ENCODE peak calls at places on chromosomes 5 and 9, in four cellular contexts. R, G, A and O are unnamed samples.

GRCh38 chr5:39448504-39449128 is 23.8 kb upstream of the DAB2 start:
- DNase-seq in R (no peak), G (no peak), A (no peak), O (no peak)

GRCh38 chr5:33441241-33441844 is 578 bp downstream of the TARS1 start:
- DNase-seq in R (peak), G (peak), A (peak), O (no peak)

GRCh38 chr9:121445986-121446385 is 53.7 kb downstream of the GGTA1 start:
- DNase-seq in R (no peak), G (no peak), A (no peak), O (peak)

GRCh38 chr5:157562111-157562581 is 13.4 kb downstream of the ADAM19 start:
- DNase-seq in R (no peak), G (no peak), A (no peak), O (no peak)

GRCh38 chr9:90044263-90044662 is 439.5 kb downstream of the GADD45G start:
- DNase-seq in R (no peak), G (no peak), A (no peak), O (no peak)

GRCh38 chr5:95803271-95804148 is 19.0 kb downstream of the GLRX start:
- DNase-seq in R (no peak), G (no peak), A (no peak), O (no peak)

GRCh38 chr5:172524573-172525021 is 70.3 kb upstream of the SH3PXD2B start:
- DNase-seq in R (no peak), G (peak), A (no peak), O (no peak)

GRCh38 chr9:130483281-130483949 is 38.7 kb downstream of the ASS1 start:
- DNase-seq in R (peak), G (peak), A (no peak), O (no peak)

GRCh38 chr9:34985311-34985899 is 4.1 kb upstream of the DNAJB5 start:
- DNase-seq in R (peak), G (peak), A (no peak), O (peak)

GRCh38 chr5:149550608-149551226 is 522 bp downstream of the CSNK1A1 start:
- DNase-seq in R (no peak), G (peak), A (no peak), O (no peak)

GRCh38 chr5:177385720-177386119 is 1.5 kb downstream of the SLC34A1 start:
- DNase-seq in R (no peak), G (no peak), A (no peak), O (no peak)

GRCh38 chr9:79757906-79758669 is 186.3 kb downstream of the TLE4 start:
- DNase-seq in R (no peak), G (no peak), A (no peak), O (no peak)

GRCh38 chr9:11199335-11199734 is 586.5 kb upstream of the PTPRD start:
- DNase-seq in R (no peak), G (no peak), A (no peak), O (peak)
- TF ChIP-seq USF1 in R (no peak), G (no peak), A (no peak), O (no peak)

GRCh38 chr5:43997647-43998251 is 391.5 kb downstream of the FGF10 start:
- DNase-seq in R (no peak), G (no peak), A (no peak), O (no peak)

GRCh38 chr5:44002381-44002901 is 386.8 kb downstream of the FGF10 start:
- DNase-seq in R (no peak), G (no peak), A (no peak), O (no peak)

GRCh38 chr5:43996221-43996620 is 393.0 kb downstream of the FGF10 start:
- DNase-seq in R (no peak), G (no peak), A (no peak), O (no peak)

GRCh38 chr5:44001675-44002380 is 387.4 kb downstream of the FGF10 start:
- DNase-seq in R (no peak), G (no peak), A (no peak), O (no peak)
- TF ChIP-seq USF1 in R (no peak), G (no peak), A (no peak), O (no peak)

DNA sequence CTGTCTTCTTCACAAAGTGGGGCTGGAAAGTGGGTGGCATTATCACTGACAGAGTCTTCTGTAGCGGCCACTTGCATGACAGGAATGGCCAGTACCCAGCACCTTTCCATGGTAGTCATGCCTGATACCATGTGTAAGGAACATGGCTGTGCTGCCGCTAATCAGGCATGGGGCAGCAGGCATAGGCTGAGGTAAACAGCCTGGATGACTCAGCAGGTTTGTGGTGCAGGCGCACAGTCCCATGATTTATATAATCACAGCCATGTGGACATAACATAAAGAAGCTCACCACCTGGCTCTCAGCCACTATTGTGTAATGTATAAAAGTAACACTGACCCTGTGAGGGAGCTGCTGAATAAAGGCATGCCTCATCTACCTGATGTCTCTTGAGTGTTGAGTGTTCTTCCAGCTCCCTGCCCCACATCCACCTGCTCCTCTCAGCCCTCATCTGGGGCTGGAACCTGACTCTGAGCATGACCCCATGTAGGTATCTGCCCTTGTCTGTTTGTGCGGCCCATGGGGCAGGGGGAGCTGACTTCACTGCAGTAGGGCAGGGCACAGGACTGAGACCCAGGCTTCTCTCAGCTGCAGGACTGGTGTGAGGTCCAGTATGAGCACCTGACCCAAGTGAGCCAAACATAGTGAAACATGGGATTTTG is 13.2 kb upstream of the ICE1 start:
- DNase-seq in R (no peak), G (no peak), A (no peak), O (no peak)
- TF ChIP-seq USF1 in R (no peak), G (no peak), A (no peak), O (no peak)

GRCh38 chr9:75299324-75299723 is 211.0 kb downstream of the OSTF1 start:
- DNase-seq in R (no peak), G (no peak), A (no peak), O (no peak)
- TF ChIP-seq USF1 in R (no peak), G (no peak), A (no peak), O (no peak)

GRCh38 chr5:19928556-19929421 is 59.2 kb downstream of the CDH18 start:
- DNase-seq in R (no peak), G (no peak), A (no peak), O (no peak)
- TF ChIP-seq USF1 in R (no peak), G (no peak), A (no peak), O (no peak)

DNA sequence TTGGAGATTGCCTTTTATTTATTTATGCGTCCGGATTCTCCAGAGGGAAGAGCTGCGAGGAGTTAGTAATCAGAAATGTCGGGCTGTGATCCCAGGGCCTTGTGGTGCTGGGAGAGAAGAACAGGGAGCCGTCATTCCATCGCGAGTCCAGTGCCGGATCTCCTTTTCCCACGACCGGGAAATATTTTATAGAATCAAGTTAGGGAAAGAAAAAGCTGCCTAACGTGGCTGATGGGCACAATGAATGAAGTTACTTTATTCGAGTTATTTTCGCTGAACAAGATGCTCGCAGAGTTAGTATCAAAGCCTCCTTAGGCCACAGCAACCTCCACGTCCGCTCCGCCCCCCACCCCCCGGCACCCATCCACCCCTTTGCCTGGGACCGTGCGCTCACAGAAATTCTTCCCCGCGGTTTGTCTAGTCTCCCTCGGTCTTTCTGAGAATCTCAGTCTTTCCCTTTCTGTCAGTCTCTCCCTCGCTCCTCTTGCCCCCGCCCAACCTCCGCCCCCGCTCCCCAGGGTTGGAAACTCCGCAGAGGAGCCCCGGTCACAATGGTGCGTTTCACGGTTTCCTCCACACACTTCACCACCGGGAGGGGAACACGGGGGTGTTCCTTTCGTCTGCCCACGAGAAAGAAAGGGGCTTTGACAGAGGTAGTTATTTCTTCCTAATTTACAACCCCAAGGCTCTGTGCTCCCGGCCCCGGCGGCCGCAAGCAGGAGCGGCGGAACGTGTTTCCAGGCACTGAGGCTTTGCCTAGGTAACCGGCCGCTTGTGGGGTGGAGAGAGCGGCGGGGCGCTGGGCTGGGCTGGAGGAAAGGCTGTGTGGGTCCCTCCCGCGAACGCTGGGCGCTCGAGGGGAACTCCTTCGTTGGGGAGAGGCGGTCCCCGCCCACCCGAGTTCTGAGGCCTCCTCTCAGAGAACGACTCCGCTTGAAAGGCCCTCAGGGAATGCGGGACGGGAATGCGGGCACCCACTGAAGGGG is 2.0 kb downstream of the NR4A3 start:
- DNase-seq in R (peak), G (peak), A (no peak), O (peak)
- TF ChIP-seq USF1 in R (no peak), G (no peak), A (no peak), O (no peak)

GRCh38 chr5:119840175-119840574 is 210.8 kb downstream of the FAM170A start:
- DNase-seq in R (no peak), G (no peak), A (no peak), O (no peak)
- TF ChIP-seq USF1 in R (no peak), G (no peak), A (no peak), O (no peak)

GRCh38 chr9:113537227-113537810 is 73.8 kb downstream of the RGS3 start:
- DNase-seq in R (no peak), G (peak), A (no peak), O (no peak)
- TF ChIP-seq USF1 in R (no peak), G (no peak), A (no peak), O (no peak)